ENCODE peak calls at places on chromosomes 16 and 17, in nine cellular contexts. Q is A549, J is fibroblast of lung, K is mammary epithelial cell, L is thoracic aorta, M is pancreas, E is mucosa of descending colon, G is ovary, O is upper lobe of right lung. N is an unnamed sample. For H3K9me3 and H3K4me1, the result is how much of the 10 kb centered on the place peaks cover.

GRCh38 chr17:50649042-50649908 is 14.6 kb downstream of the ABCC3 start:
- DNase-seq in L (no peak), E (no peak), O (no peak), G (no peak), M (no peak), K (no peak), J (no peak), Q (no peak), N (no peak)

GRCh38 chr16:66374176-66374575 is 7.7 kb downstream of the CDH5 start:
- DNase-seq in G (no peak), K (no peak), Q (no peak), M (no peak), O (no peak), L (no peak), J (no peak), E (peak), N (no peak)

GRCh38 chr17:10471853-10472252 is 2.5 kb upstream of the MYH4 start:
- DNase-seq in G (no peak), L (no peak), O (no peak), K (no peak), E (no peak), Q (no peak), J (no peak), M (no peak), N (no peak)

GRCh38 chr17:64209356-64209941 is 53.6 kb downstream of the TEX2 start:
- DNase-seq in Q (no peak), K (no peak), E (no peak), O (no peak), M (no peak), G (no peak), L (no peak), J (no peak), N (no peak)

GRCh38 chr17:51948128-51948527 is 210.4 kb downstream of the CA10 start:
- DNase-seq in K (no peak), E (no peak), G (no peak), Q (no peak), O (no peak), J (no peak), M (no peak), L (no peak), N (peak)

GRCh38 chr17:56292628-56293027 is 139.4 kb downstream of the ANKFN1 start:
- DNase-seq in O (no peak), J (peak), K (peak), L (no peak), G (no peak), Q (no peak), E (no peak), M (no peak), N (no peak)

GRCh38 chr17:9473716-9474115 is 101.9 kb downstream of the STX8 start:
- DNase-seq in M (no peak), O (no peak), Q (no peak), J (peak), L (no peak), G (no peak), E (no peak), K (peak), N (no peak)

GRCh38 chr17:22703204-22703603 is 1010.9 kb downstream of the KCNJ18 start:
- DNase-seq in E (no peak), M (no peak), L (no peak), K (no peak), Q (no peak), O (no peak), J (no peak), G (no peak), N (no peak)

GRCh38 chr16:56401482-56401881 is 23.9 kb downstream of the AMFR start:
- DNase-seq in L (no peak), G (no peak), O (no peak), K (peak), Q (peak), J (no peak), E (no peak), M (no peak), N (no peak)

GRCh38 chr16:14501331-14502255 is 128.5 kb downstream of the PARN start:
- DNase-seq in G (peak), J (peak), K (peak), L (peak), O (peak), Q (peak), E (peak), M (peak), N (peak)

GRCh38 chr17:14301279-14301760 is 439 bp downstream of the HS3ST3B1 start:
- DNase-seq in Q (peak), G (no peak), M (no peak), L (no peak), E (no peak), J (peak), K (no peak), O (no peak), N (no peak)

GRCh38 chr16:71449020-71449419 is 7.2 kb upstream of the TLE7 start:
- DNase-seq in O (no peak), K (no peak), M (no peak), J (no peak), E (no peak), G (no peak), L (no peak), Q (no peak), N (no peak)

GRCh38 chr16:71443714-71444113 is 1.9 kb upstream of the TLE7 start:
- DNase-seq in E (no peak), K (no peak), Q (no peak), G (no peak), O (no peak), J (no peak), L (no peak), M (no peak), N (no peak)

GRCh38 chr16:71453051-71453450 is 9.0 kb downstream of the ZNF23 start:
- DNase-seq in O (no peak), M (no peak), Q (no peak), J (no peak), L (no peak), G (no peak), K (no peak), E (no peak), N (no peak)

DNA sequence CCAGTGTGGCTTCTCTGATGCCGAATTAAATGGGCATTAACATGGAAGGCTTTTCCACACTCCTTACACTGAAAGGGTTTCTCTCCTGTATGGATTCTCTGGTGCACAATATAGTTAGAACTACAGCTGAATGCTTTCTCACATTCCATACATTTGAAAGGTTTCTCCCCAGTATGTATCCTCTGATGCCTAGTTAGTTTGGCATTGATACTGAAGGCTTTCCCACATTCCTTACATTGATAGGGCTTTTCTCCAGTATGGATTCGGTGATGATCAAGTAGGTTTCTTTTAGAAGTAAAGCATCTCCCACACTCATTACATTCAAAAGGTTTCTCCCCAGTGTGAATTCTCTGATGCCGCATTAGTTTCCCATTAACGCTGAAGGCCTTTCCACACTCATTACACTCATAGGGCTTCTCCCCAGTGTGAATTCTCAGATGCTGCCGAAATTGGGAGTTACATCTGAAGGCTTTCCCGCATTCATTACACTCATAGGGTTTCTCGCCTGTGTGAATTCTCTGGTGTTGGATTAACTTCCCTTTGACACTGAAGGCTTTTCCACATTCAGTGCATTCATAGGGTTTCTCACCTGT is 6.5 kb upstream of the TLE7 start:
- DNase-seq in M (no peak), J (no peak), K (no peak), Q (no peak), L (no peak), G (no peak), O (no peak), E (no peak), N (no peak)
- H3K9me3 ChIP-seq in M (under half), J (under half), K (under half), Q (half or more), L (half or more), G (under half), O (half or more), E (half or more), N (under half)

DNA sequence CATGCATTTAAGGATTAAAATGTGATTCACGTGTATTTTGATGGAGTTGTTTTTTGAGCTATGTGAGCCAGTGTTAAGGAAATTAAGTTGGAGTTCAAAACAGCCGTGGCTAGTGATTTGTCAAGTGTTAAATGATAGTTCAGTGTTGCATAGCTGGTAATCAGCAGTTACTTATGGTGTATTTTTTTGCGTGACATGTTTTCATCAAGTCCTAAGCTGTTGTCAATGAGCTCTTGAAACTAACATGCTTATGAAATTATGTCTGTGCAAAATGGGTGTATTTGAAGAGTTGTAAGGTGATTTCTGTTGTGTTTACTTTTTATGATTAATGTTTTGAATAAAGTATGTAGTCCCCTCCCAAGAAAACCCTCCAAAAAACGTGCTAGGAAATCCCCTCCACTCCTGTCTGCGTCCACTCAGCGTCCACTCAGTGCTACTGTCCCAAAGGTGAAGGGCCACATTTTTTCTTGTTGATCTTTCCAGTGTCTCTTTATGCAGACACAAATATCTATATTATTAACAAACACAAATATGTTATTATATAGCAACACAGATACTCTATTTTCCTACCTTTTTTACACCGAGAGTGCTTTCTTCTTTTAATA is 30.0 kb downstream of the USP10 start:
- DNase-seq in G (no peak), Q (no peak), O (no peak), L (no peak), E (no peak), J (no peak), K (no peak), M (no peak), N (no peak)
- H3K4me3 ChIP-seq in G (no peak), Q (peak), O (peak), L (peak), E (no peak), J (peak), K (peak), M (no peak), N (no peak)

GRCh38 chr17:1362964-1363363 is 37.1 kb downstream of the YWHAE start:
- DNase-seq in G (no peak), O (no peak), L (no peak), J (no peak), K (no peak), E (no peak), M (no peak), Q (no peak), N (peak)
- H3K4me1 ChIP-seq in G (under half), O (half or more), L (half or more), J (under half), K (under half), E (under half), M (under half), Q (half or more), N (under half)

GRCh38 chr16:31179747-31180458 is at the start of gene FUS:
- DNase-seq in G (peak), L (peak), M (peak), Q (peak), E (peak), O (peak), J (peak), K (peak), N (peak)
- H3K9me3 ChIP-seq in G (under half), L (under half), M (under half), Q (under half), E (under half), O (under half), J (under half), K (under half), N (under half)

DNA sequence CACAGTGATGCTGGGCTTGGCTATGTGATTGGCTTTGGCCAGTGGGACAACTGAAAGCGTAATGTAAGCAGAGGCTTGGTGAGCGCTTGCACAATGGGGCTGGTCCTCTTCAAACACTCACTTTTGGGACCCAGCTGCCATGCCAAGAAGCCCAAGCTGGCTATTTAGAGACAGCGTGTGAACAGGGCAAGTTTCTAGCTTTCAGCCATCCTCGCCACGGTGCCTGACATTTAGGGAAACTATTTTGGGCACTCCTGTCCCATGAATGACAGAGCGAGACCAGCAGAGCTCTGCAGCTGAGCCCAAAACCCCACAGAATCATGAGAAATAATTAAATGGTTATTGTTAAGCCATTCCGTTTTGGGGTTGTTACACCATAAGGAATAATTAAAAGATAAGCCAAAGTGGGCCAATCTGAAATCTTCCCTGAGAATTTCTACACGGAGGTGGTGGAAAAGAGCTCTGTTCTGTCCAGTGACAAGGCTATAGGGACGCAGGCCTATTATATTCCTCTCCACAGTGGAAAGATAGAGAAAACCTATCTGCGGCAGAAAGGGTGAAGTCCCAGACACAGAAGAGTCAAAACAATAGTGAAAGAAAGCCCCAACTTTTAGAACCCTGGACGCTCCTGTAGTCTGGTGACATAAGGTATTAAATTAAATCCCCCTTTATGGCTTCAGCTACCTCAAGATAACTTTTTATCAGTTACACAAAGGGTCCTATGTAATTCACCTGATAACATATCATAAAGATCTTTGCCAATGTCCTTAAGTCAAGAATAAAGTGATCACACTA is 10.8 kb upstream of the RPRML start:
- DNase-seq in O (no peak), J (no peak), Q (no peak), K (no peak), M (no peak), L (no peak), G (no peak), E (no peak), N (no peak)
- H3K4me3 ChIP-seq in O (no peak), J (no peak), Q (no peak), K (no peak), M (no peak), L (no peak), G (no peak), E (no peak), N (no peak)

DNA sequence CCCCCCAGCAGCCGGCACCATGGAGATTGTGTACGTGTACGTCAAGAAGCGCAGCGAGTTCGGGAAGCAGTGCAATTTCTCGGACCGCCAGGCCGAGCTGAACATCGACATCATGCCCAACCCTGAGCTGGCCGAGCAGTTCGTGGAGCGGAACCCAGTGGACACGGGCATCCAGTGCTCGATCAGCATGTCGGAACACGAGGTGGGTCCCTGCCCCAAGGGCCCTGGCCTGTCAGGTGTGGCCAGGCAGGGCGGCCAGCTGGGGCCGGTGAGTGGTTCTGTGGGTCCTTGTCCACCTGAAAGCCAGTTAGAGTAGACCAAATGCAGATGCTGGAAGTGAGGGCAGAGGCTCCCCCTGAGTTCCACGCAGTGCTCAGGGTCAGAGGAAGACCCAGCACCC is 7.8 kb downstream of the DNAI2 start:
- DNase-seq in G (no peak), M (no peak), J (no peak), E (no peak), Q (no peak), K (no peak), L (no peak), O (no peak), N (no peak)
- H3K4me1 ChIP-seq in G (under half), M (under half), J (under half), E (under half), Q (under half), K (under half), L (under half), O (under half), N (under half)

N was measured in colonic mucosa.